ENCODE peak calls at places on chromosomes 3 and 15, in eight cellular contexts. One of them, this sample, is unnamed.

GRCh38 chr15:70199124-70199482 is 101.4 kb upstream of the TLE3 start:
- DNase-seq in cerebellar cortex: no peak
- DNase-seq in ELR: no peak
- DNase-seq in NCI-H2107: no peak
- DNase-seq in left ventricle myocardium inferior: no peak
- DNase-seq in breast epithelium: no peak
- DNase-seq in RKO: no peak
- DNase-seq in heart left ventricle: no peak
- DNase-seq in this sample: no peak

GRCh38 chr3:169546368-169546767 is 117.1 kb downstream of the MECOM start:
- DNase-seq in cerebellar cortex: no peak
- DNase-seq in ELR: no peak
- DNase-seq in NCI-H2107: no peak
- DNase-seq in left ventricle myocardium inferior: no peak
- DNase-seq in breast epithelium: no peak
- DNase-seq in RKO: no peak
- DNase-seq in heart left ventricle: no peak
- DNase-seq in this sample: no peak

GRCh38 chr3:13594146-13594545 is 45.2 kb downstream of the FBLN2 start:
- DNase-seq in cerebellar cortex: no peak
- DNase-seq in ELR: no peak
- DNase-seq in NCI-H2107: no peak
- DNase-seq in left ventricle myocardium inferior: no peak
- DNase-seq in breast epithelium: no peak
- DNase-seq in RKO: no peak
- DNase-seq in heart left ventricle: no peak
- DNase-seq in this sample: no peak

GRCh38 chr3:101509811-101510210 is 3.2 kb downstream of the SENP7 start:
- DNase-seq in cerebellar cortex: no peak
- DNase-seq in ELR: peak; percentile 82
- DNase-seq in NCI-H2107: no peak
- DNase-seq in left ventricle myocardium inferior: no peak
- DNase-seq in breast epithelium: no peak
- DNase-seq in RKO: no peak
- DNase-seq in heart left ventricle: no peak
- DNase-seq in this sample: no peak

GRCh38 chr3:194306109-194306686 is 44.9 kb downstream of the CPN2 start:
- DNase-seq in cerebellar cortex: no peak
- DNase-seq in ELR: no peak
- DNase-seq in NCI-H2107: peak; percentile 46
- DNase-seq in left ventricle myocardium inferior: no peak
- DNase-seq in breast epithelium: no peak
- DNase-seq in RKO: no peak
- DNase-seq in heart left ventricle: no peak
- DNase-seq in this sample: peak; percentile 72

GRCh38 chr3:53938645-53939044 is 47.0 kb upstream of the SELENOK start:
- DNase-seq in cerebellar cortex: peak; percentile 65
- DNase-seq in ELR: peak; percentile 66
- DNase-seq in NCI-H2107: peak; percentile 21
- DNase-seq in left ventricle myocardium inferior: no peak
- DNase-seq in breast epithelium: no peak
- DNase-seq in RKO: peak; percentile 54
- DNase-seq in heart left ventricle: no peak
- DNase-seq in this sample: no peak

GRCh38 chr3:188128905-188129304 is 25.1 kb upstream of the LPP start:
- DNase-seq in cerebellar cortex: no peak
- DNase-seq in ELR: no peak
- DNase-seq in NCI-H2107: no peak
- DNase-seq in left ventricle myocardium inferior: no peak
- DNase-seq in breast epithelium: no peak
- DNase-seq in RKO: no peak
- DNase-seq in heart left ventricle: no peak
- DNase-seq in this sample: no peak

GRCh38 chr15:71705151-71705550 is 105.2 kb upstream of the NR2E3 start:
- DNase-seq in cerebellar cortex: no peak
- DNase-seq in ELR: peak; percentile 26
- DNase-seq in NCI-H2107: no peak
- DNase-seq in left ventricle myocardium inferior: no peak
- DNase-seq in breast epithelium: no peak
- DNase-seq in RKO: no peak
- DNase-seq in heart left ventricle: no peak
- DNase-seq in this sample: no peak

GRCh38 chr3:32947466-32948238 is 3.8 kb upstream of the CCR4 start:
- DNase-seq in cerebellar cortex: peak; percentile 68
- DNase-seq in ELR: peak; percentile 85
- DNase-seq in NCI-H2107: peak; percentile 81
- DNase-seq in left ventricle myocardium inferior: peak; percentile 75
- DNase-seq in breast epithelium: peak; percentile 79
- DNase-seq in RKO: peak; percentile 82
- DNase-seq in heart left ventricle: peak; percentile 88
- DNase-seq in this sample: peak; percentile 92

This sample was measured in aorta.